ENCODE peak calls at places on chromosomes 2 and 18, in five cellular contexts. Y is BJ, Z is kidney epithelial cell, T is colonic mucosa, Q is adrenal gland. W is an unnamed sample.

GRCh38 chr18:7272268-7273049 is 41.6 kb downstream of the LRRC30 start:
- DNase-seq in Y (no peak), Z (peak; percentile 35), T (peak; percentile 34), Q (peak; percentile 67), W (peak; percentile 81)

GRCh38 chr2:71882949-71883472 is 264.7 kb downstream of the CYP26B1 start:
- DNase-seq in Y (peak; percentile 80), Z (peak; percentile 38), T (peak; percentile 46), Q (peak; percentile 95), W (peak; percentile 43)

GRCh38 chr2:209208211-209208610 is 215.6 kb upstream of the MAP2 start:
- DNase-seq in Y (no peak), Z (no peak), T (peak; percentile 38), Q (peak; percentile 29), W (no peak)

GRCh38 chr18:46474487-46475366 is 182.3 kb downstream of the LOXHD1 start:
- DNase-seq in Y (no peak), Z (no peak), T (no peak), Q (no peak), W (no peak)

GRCh38 chr2:127401757-127402695 is 14.3 kb upstream of the MAP3K2 start:
- DNase-seq in Y (no peak), Z (no peak), T (peak; percentile 87), Q (no peak), W (no peak)

GRCh38 chr2:240236217-240237111 is 96.0 kb upstream of the OTOS start:
- DNase-seq in Y (no peak), Z (no peak), T (peak; percentile 16), Q (peak; percentile 76), W (no peak)

GRCh38 chr18:53745228-53745967 is 479.1 kb downstream of the MBD2 start:
- DNase-seq in Y (no peak), Z (no peak), T (peak; percentile 19), Q (no peak), W (no peak)

GRCh38 chr2:151828143-151828889 is at the start of gene ARL5A:
- DNase-seq in Y (peak; percentile 79), Z (peak; percentile 72), T (peak; percentile 96), Q (peak; percentile 95), W (peak; percentile 97)

GRCh38 chr18:45415614-45416013 is 199.7 kb upstream of the SLC14A2 start:
- DNase-seq in Y (no peak), Z (no peak), T (no peak), Q (no peak), W (no peak)

GRCh38 chr2:233210843-233211600 is 40.5 kb upstream of the ATG16L1 start:
- DNase-seq in Y (peak; percentile 42), Z (peak; percentile 70), T (peak; percentile 52), Q (peak; percentile 75), W (peak; percentile 94)

GRCh38 chr2:182057002-182057401 is 71.3 kb downstream of the PPP1R1C start:
- DNase-seq in Y (no peak), Z (no peak), T (no peak), Q (no peak), W (no peak)

GRCh38 chr18:13159579-13159978 is 59.0 kb upstream of the LDLRAD4 start:
- DNase-seq in Y (no peak), Z (peak; percentile 38), T (no peak), Q (peak; percentile 24), W (peak; percentile 76)

GRCh38 chr2:112740522-112740921 is 19.7 kb downstream of the NT5DC4 start:
- DNase-seq in Y (no peak), Z (no peak), T (no peak), Q (no peak), W (no peak)

GRCh38 chr2:63053235-63053888 is 2.7 kb downstream of the OTX1 start:
- DNase-seq in Y (no peak), Z (no peak), T (no peak), Q (no peak), W (no peak)

GRCh38 chr2:43459455-43459854 is 136.4 kb downstream of the THADA start:
- DNase-seq in Y (no peak), Z (no peak), T (no peak), Q (no peak), W (peak; percentile 58)

GRCh38 chr2:64404002-64404731 is 49.8 kb upstream of the LGALSL start:
- DNase-seq in Y (no peak), Z (no peak), T (peak; percentile 86), Q (peak; percentile 88), W (peak; percentile 83)

GRCh38 chr2:86622409-86622877 is 1.2 kb downstream of the RNF103 start:
- DNase-seq in Y (no peak), Z (no peak), T (peak; percentile 42), Q (peak; percentile 43), W (peak; percentile 7)

GRCh38 chr2:158973511-158973956 is 5.1 kb downstream of the TANC1 start:
- DNase-seq in Y (no peak), Z (no peak), T (no peak), Q (no peak), W (peak; percentile 54)

GRCh38 chr2:10161961-10162441 is 39.5 kb downstream of the RRM2 start:
- DNase-seq in Y (no peak), Z (peak; percentile 31), T (no peak), Q (no peak), W (peak; percentile 52)

GRCh38 chr2:241950878-241951331 is 81.4 kb downstream of the RTP5 start:
- DNase-seq in Y (no peak), Z (peak; percentile 4), T (peak; percentile 80), Q (peak; percentile 80), W (peak; percentile 59)

GRCh38 chr2:168278424-168278888 is 31.1 kb upstream of the STK39 start:
- DNase-seq in Y (peak; percentile 52), Z (peak; percentile 41), T (peak; percentile 50), Q (no peak), W (peak; percentile 78)

GRCh38 chr2:100580474-100581264 is 17.9 kb downstream of the PDCL3 start:
- DNase-seq in Y (no peak), Z (no peak), T (peak; percentile 23), Q (peak; percentile 17), W (no peak)

GRCh38 chr2:8431446-8432125 is 250.3 kb upstream of the ID2 start:
- DNase-seq in Y (no peak), Z (no peak), T (no peak), Q (no peak), W (no peak)

GRCh38 chr2:241905716-241906376 is 36.3 kb downstream of the RTP5 start:
- DNase-seq in Y (no peak), Z (no peak), T (no peak), Q (no peak), W (no peak)

GRCh38 chr2:165305391-165306096 is 66.3 kb downstream of the SCN2A start:
- DNase-seq in Y (no peak), Z (no peak), T (no peak), Q (no peak), W (peak; percentile 8)

GRCh38 chr2:104368089-104368488 is 485.8 kb upstream of the POU3F3 start:
- DNase-seq in Y (no peak), Z (no peak), T (no peak), Q (no peak), W (no peak)

GRCh38 chr2:157172239-157172638 is 85.3 kb upstream of the GALNT5 start:
- DNase-seq in Y (no peak), Z (no peak), T (no peak), Q (no peak), W (no peak)

GRCh38 chr18:9631814-9632496 is 17.6 kb upstream of the PPP4R1 start:
- DNase-seq in Y (peak; percentile 63), Z (peak; percentile 82), T (no peak), Q (no peak), W (peak; percentile 89)

GRCh38 chr2:235940330-235940729 is 227.9 kb downstream of the GBX2 start:
- DNase-seq in Y (peak; percentile 60), Z (no peak), T (no peak), Q (peak; percentile 41), W (peak; percentile 97)

GRCh38 chr2:196957881-196958525 is 31.5 kb upstream of the PGAP1 start:
- DNase-seq in Y (no peak), Z (no peak), T (no peak), Q (no peak), W (no peak)

GRCh38 chr2:171281116-171281515 is 120.4 kb upstream of the TLK1 start:
- DNase-seq in Y (no peak), Z (no peak), T (no peak), Q (no peak), W (no peak)

GRCh38 chr2:233116946-233117345 is 56.8 kb downstream of the INPP5D start:
- DNase-seq in Y (no peak), Z (no peak), T (no peak), Q (no peak), W (no peak)

GRCh38 chr18:73752546-73752945 is 395.1 kb downstream of the FBXO15 start:
- DNase-seq in Y (no peak), Z (peak; percentile 55), T (no peak), Q (no peak), W (peak; percentile 78)

DNA sequence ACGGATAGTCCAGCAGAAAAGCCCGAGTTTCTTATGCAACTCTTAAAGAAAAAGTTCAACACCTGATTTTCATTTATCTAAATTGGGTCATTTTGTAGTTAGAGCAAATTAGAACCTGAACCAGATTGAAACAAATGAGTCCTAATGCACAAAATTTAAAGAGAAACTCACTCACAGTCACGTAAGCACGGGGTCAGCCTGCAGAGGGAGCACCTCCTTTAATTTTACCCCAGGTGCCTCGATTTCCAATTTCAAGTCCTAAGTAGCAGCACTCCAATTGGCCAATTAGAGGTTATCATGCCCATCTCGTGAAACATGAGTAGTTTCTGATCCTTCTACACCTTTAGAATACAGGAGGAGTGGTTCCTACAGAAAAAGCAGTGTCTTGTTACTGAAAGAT is 1929.7 kb upstream of the LRRTM1 start:
- DNase-seq in Y (no peak), Z (no peak), T (no peak), Q (no peak), W (no peak)
- TF ChIP-seq CTCF in Y (no peak), Z (peak; percentile 7), T (no peak), Q (no peak), W (no peak)

GRCh38 chr2:144521702-144522101 is 1.8 kb upstream of the ZEB2 start:
- DNase-seq in Y (no peak), Z (no peak), T (no peak), Q (no peak), W (no peak)
- H3K4me3 ChIP-seq in Y (no peak overlapping the region), Z (no peak overlapping the region), T (no peak overlapping the region), Q (peak overlapping the region; percentile 94), W (no peak overlapping the region)

DNA sequence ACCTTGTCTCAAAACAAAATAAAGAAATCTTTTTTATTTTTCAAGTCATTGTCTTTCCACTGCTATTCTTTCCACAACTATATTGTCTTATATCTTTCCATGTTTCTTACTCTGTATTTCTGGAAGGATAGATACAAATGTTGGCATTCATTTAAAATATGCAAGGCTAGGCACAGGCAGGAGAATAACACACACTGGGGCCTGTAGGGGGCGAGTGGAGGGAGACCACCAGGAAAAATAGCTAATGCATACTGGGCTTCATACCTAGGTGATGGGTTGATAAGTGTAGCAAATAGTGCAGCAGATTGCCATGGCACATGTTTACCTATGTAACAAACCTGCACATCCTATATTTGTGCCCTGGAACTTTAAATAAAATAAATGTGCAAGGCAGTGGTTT is 9.6 kb downstream of the MRPL30 start:
- DNase-seq in Y (no peak), Z (no peak), T (no peak), Q (no peak), W (no peak)
- TF ChIP-seq CTCF in Y (no peak), Z (no peak), T (no peak), Q (no peak), W (peak; percentile 16)

GRCh38 chr2:238854246-238854645 is 6.4 kb downstream of the TWIST2 start:
- DNase-seq in Y (no peak), Z (no peak), T (no peak), Q (no peak), W (no peak)

GRCh38 chr2:238855891-238856580 is 8.2 kb downstream of the TWIST2 start:
- DNase-seq in Y (no peak), Z (no peak), T (no peak), Q (no peak), W (no peak)

GRCh38 chr2:238855299-238855698 is 7.4 kb downstream of the TWIST2 start:
- DNase-seq in Y (no peak), Z (no peak), T (no peak), Q (no peak), W (no peak)

GRCh38 chr2:238853724-238854123 is 5.8 kb downstream of the TWIST2 start:
- DNase-seq in Y (no peak), Z (no peak), T (no peak), Q (no peak), W (no peak)

GRCh38 chr2:238854699-238855111 is 6.8 kb downstream of the TWIST2 start:
- DNase-seq in Y (no peak), Z (no peak), T (no peak), Q (no peak), W (no peak)
- H3K4me3 ChIP-seq in Y (peak overlapping the region; percentile 46), Z (no peak overlapping the region), T (no peak overlapping the region), Q (no peak overlapping the region), W (no peak overlapping the region)